ENCODE peak calls at places on chromosomes 11 and 22, in six cellular contexts. A is mucosa of descending colon, Q is iPS DF 6.9, L is SJSA1, Z is NT2/D1, I is breast epithelium. K is an unnamed sample. For H3K36me3, the result is how much of the 10 kb centered on the place peaks cover.

GRCh38 chr22:27724706-27725105 is 76.8 kb downstream of the MN1 start:
- DNase-seq in A (no peak), Q (no peak), L (no peak), Z (no peak), I (no peak), K (no peak)

GRCh38 chr11:119318240-119319135 is 1.6 kb upstream of the MCAM start:
- DNase-seq in A (no peak), Q (no peak), L (peak), Z (peak), I (peak), K (peak)

GRCh38 chr11:1401656-1402221 is 12.0 kb downstream of the BRSK2 start:
- DNase-seq in A (no peak), Q (no peak), L (peak), Z (no peak), I (no peak), K (peak)

GRCh38 chr11:69642549-69642912 is 1.6 kb downstream of the CCND1 start:
- DNase-seq in A (peak), Q (no peak), L (no peak), Z (no peak), I (no peak), K (peak)

GRCh38 chr22:17412232-17412631 is 43.0 kb downstream of the CECR2 start:
- DNase-seq in A (no peak), Q (no peak), L (no peak), Z (no peak), I (no peak), K (no peak)

GRCh38 chr11:77214557-77214956 is 86.5 kb downstream of the MYO7A start:
- DNase-seq in A (no peak), Q (no peak), L (no peak), Z (no peak), I (no peak), K (no peak)

GRCh38 chr11:64372802-64373597 is 14.0 kb downstream of the RPS6KA4 start:
- DNase-seq in A (no peak), Q (no peak), L (peak), Z (no peak), I (no peak), K (peak)

GRCh38 chr11:10044618-10045017 is 249.4 kb downstream of the SBF2 start:
- DNase-seq in A (no peak), Q (no peak), L (no peak), Z (no peak), I (no peak), K (no peak)

GRCh38 chr11:93498099-93499040 is 44.8 kb downstream of the SMCO4 start:
- DNase-seq in A (no peak), Q (no peak), L (peak), Z (no peak), I (no peak), K (no peak)

GRCh38 chr11:112542479-112542878 is 281.8 kb upstream of the PLET1 start:
- DNase-seq in A (no peak), Q (no peak), L (no peak), Z (no peak), I (no peak), K (no peak)

GRCh38 chr22:22929381-22930221 is 42.0 kb downstream of the IGLL5 start:
- DNase-seq in A (no peak), Q (no peak), L (no peak), Z (no peak), I (no peak), K (peak)

GRCh38 chr11:37364246-37364839 is 766.3 kb upstream of the RAG2 start:
- DNase-seq in A (no peak), Q (no peak), L (no peak), Z (no peak), I (no peak), K (peak)

GRCh38 chr22:31098633-31099110 is 8.7 kb downstream of the SELENOM start:
- DNase-seq in A (peak), Q (no peak), L (no peak), Z (no peak), I (no peak), K (peak)

GRCh38 chr11:32613500-32614151 is 30.0 kb downstream of the EIF3M start:
- DNase-seq in A (no peak), Q (no peak), L (no peak), Z (no peak), I (no peak), K (no peak)

GRCh38 chr22:47631571-47632102 is 869.2 kb downstream of the TBC1D22A start:
- DNase-seq in A (no peak), Q (no peak), L (no peak), Z (no peak), I (peak), K (no peak)

GRCh38 chr11:102007567-102008437 is 39.4 kb upstream of the CFAP300 start:
- DNase-seq in A (no peak), Q (no peak), L (peak), Z (no peak), I (no peak), K (peak)

GRCh38 chr11:65102142-65103095 is 6.4 kb downstream of the VPS51 start:
- DNase-seq in A (no peak), Q (no peak), L (peak), Z (no peak), I (peak), K (no peak)

DNA sequence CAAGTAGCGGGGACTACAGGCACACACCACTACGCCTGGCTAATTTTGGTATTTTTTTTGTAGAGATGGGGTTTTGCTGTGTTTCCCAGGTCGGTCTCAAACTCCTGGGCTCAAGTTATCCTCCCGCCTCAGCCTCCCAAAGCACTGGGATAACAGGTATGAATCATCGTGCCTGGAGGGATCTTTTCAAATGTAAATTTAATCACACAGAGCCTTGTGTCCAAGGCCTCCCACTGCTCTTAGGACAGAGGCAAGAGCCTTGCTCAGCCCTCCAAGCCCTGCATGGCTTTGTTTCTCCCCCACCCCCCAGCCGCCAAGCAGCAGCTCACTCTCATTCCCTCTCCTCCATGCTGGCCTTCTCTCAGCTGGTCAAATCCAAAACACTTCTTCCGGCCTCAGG is 75.3 kb upstream of the CREB3L1 start:
- DNase-seq in A (no peak), Q (peak), L (no peak), Z (peak), I (no peak), K (peak)
- H3K4me3 ChIP-seq in A (no peak), Q (no peak), L (no peak), Z (no peak), I (no peak), K (no peak)

GRCh38 chr22:40001800-40002577 is 7.2 kb downstream of the FAM83F start:
- DNase-seq in A (peak), Q (no peak), L (no peak), Z (peak), I (no peak), K (peak)

GRCh38 chr22:40001104-40001503 is 6.3 kb downstream of the FAM83F start:
- DNase-seq in A (peak), Q (no peak), L (no peak), Z (no peak), I (no peak), K (no peak)

GRCh38 chr22:39997939-39998726 is 3.4 kb downstream of the FAM83F start:
- DNase-seq in A (peak), Q (peak), L (peak), Z (peak), I (peak), K (peak)

GRCh38 chr22:39999144-39999757 is 4.5 kb downstream of the FAM83F start:
- DNase-seq in A (peak), Q (no peak), L (no peak), Z (no peak), I (no peak), K (no peak)

DNA sequence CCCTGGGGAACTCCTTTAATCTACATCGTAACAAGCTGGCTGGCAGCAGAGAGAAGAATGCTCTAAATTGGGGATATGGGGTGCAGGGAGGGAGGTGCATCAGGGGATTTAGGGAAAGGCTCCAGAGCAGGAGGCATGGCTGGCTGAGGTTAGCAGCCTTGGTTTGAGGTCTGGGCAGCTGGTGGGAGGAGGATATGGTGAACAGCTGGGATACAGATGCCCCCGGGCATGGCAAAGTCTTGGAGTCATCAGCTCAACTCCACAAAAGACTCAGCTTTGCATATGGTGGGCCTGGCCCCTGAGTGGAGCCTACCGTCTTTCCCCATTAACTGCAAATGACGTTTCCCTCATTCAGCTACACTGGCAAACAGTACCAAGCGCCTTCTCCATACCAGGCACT is 5.4 kb downstream of the FAM83F start:
- DNase-seq in A (peak), Q (no peak), L (no peak), Z (no peak), I (no peak), K (no peak)
- H3K36me3 ChIP-seq in A (under half), Q (under half), L (under half), Z (under half), I (under half), K (under half)

GRCh38 chr22:49933236-49933921 is 14.9 kb downstream of the CRELD2 start:
- DNase-seq in A (peak), Q (no peak), L (no peak), Z (no peak), I (peak), K (peak)
- H3K4me3 ChIP-seq in A (no peak), Q (no peak), L (no peak), Z (no peak), I (no peak), K (no peak)

DNA sequence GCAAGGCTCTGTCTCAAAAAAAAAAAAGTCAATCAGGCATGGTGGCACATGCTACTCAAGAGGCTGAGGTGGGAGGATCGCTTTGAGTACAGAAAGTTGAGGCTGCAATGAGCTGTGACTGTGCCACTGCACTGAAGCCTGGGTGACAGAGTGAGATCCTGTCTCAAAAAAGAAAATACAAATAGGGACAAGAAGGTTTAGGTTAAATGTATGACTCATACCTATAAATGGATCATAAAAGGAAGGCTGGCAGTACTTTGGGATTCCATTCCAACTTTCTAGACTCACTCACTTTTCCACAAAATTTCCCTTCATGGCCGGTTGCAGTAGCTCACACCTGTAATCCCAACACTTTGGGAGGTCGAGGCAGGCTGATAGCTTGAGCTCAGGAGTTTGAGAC is 25.6 kb upstream of the OSBP start:
- DNase-seq in A (no peak), Q (no peak), L (no peak), Z (no peak), I (no peak), K (no peak)
- H3K36me3 ChIP-seq in A (under half), Q (under half), L (half or more), Z (half or more), I (under half), K (under half)

GRCh38 chr11:47109051-47109791 is 67.5 kb downstream of the ARFGAP2 start:
- DNase-seq in A (no peak), Q (no peak), L (no peak), Z (no peak), I (no peak), K (no peak)

GRCh38 chr11:47109882-47110281 is 66.8 kb downstream of the ARFGAP2 start:
- DNase-seq in A (no peak), Q (no peak), L (no peak), Z (no peak), I (no peak), K (no peak)

GRCh38 chr11:47108214-47108613 is 68.5 kb downstream of the ARFGAP2 start:
- DNase-seq in A (no peak), Q (no peak), L (no peak), Z (no peak), I (no peak), K (no peak)

GRCh38 chr11:47107709-47108108 is 69.0 kb downstream of the ARFGAP2 start:
- DNase-seq in A (no peak), Q (no peak), L (no peak), Z (no peak), I (no peak), K (no peak)

GRCh38 chr11:47111318-47111804 is 65.3 kb downstream of the ARFGAP2 start:
- DNase-seq in A (no peak), Q (no peak), L (no peak), Z (no peak), I (no peak), K (no peak)
- H3K4me3 ChIP-seq in A (no peak), Q (no peak), L (no peak), Z (no peak), I (no peak), K (no peak)

DNA sequence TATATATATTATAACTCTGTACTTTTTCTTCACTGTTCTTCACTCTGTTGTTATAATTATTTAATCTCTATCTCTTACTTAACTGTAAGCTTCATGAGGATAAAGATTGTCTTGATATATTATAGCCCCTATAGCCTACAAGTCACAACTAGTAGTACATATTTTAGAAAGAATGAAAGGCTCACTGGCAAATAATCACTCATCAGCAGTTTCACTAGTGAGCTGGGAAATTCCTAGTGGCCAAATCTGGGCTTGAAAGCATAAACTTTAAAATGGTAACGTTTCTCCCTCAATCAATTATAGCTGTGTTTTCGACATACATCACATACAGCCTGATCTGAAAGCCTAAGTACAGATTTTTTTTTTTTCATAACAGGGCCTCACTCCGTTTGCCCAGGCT is 42.5 kb downstream of the CTSC start:
- DNase-seq in A (no peak), Q (no peak), L (no peak), Z (no peak), I (no peak), K (no peak)
- H3K36me3 ChIP-seq in A (under half), Q (under half), L (under half), Z (half or more), I (under half), K (under half)

DNA sequence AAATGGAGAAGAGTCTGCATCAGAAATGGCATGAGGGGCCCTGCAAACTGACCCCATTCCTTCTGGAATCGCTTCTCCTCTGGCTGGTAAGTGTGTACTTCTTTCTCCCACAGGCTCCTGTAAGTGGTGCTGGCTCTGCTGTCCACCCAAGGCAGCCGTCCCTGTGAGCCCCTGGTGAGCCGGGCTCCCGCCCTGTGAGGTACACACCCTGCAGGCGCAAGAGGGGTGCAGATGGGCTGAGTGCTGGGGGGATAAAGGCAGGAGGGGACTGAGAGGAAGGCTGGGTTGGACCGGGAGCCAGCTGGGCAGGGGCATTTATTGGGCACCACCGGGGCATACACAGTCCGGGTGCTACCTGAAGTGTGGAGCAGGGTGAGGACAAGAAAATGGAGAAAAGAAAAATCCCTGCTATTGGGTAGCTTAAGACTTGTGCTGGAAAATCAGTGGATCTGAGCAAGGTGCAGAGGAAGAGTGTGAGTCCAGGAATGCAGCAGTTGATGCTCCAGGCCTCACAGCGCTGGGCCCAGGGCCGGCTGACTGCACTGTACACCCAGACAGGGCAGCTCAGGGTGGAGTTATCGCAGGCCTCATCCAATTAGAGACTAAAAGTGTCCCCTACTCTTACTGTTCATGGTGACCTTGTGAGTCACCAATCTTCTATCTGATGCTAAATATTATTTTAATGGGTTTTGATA is 455.1 kb upstream of the B3GAT1 start:
- DNase-seq in A (no peak), Q (no peak), L (no peak), Z (no peak), I (no peak), K (no peak)
- H3K4me3 ChIP-seq in A (no peak), Q (no peak), L (no peak), Z (no peak), I (no peak), K (no peak)